ENCODE peak calls at places on chromosomes 7 and 10, in nine cellular contexts. One of them, this sample, is unnamed. For H3K4me1, the result is how much of the 10 kb centered on the place peaks cover.

GRCh38 chr10:106571216-106571954 is 593.1 kb downstream of the SORCS1 start:
- DNase-seq in A549: no peak
- DNase-seq in breast epithelium: no peak
- DNase-seq in heart left ventricle: no peak
- DNase-seq in uterus: no peak
- DNase-seq in gastrocnemius medialis: no peak
- DNase-seq in body of pancreas: no peak
- DNase-seq in spleen: no peak
- DNase-seq in IMR-90: peak
- DNase-seq in this sample: no peak

GRCh38 chr10:100192350-100192749 is 6.5 kb upstream of the ERLIN1 start:
- DNase-seq in breast epithelium: no peak
- DNase-seq in A549: no peak
- DNase-seq in spleen: no peak
- DNase-seq in gastrocnemius medialis: no peak
- DNase-seq in body of pancreas: no peak
- DNase-seq in heart left ventricle: no peak
- DNase-seq in IMR-90: no peak
- DNase-seq in uterus: no peak
- DNase-seq in this sample: no peak

GRCh38 chr7:39741942-39742623 is 118.7 kb downstream of the RALA start:
- DNase-seq in heart left ventricle: peak
- DNase-seq in IMR-90: peak
- DNase-seq in body of pancreas: peak
- DNase-seq in uterus: no peak
- DNase-seq in A549: peak
- DNase-seq in gastrocnemius medialis: no peak
- DNase-seq in breast epithelium: no peak
- DNase-seq in spleen: no peak
- DNase-seq in this sample: no peak

GRCh38 chr10:132158122-132158741 is 28.5 kb upstream of the DPYSL4 start:
- DNase-seq in spleen: peak
- DNase-seq in uterus: no peak
- DNase-seq in gastrocnemius medialis: no peak
- DNase-seq in heart left ventricle: peak
- DNase-seq in body of pancreas: no peak
- DNase-seq in breast epithelium: no peak
- DNase-seq in IMR-90: no peak
- DNase-seq in A549: no peak
- DNase-seq in this sample: no peak

GRCh38 chr10:77264107-77264506 is 373.5 kb downstream of the KCNMA1 start:
- DNase-seq in breast epithelium: no peak
- DNase-seq in IMR-90: no peak
- DNase-seq in uterus: no peak
- DNase-seq in body of pancreas: no peak
- DNase-seq in heart left ventricle: no peak
- DNase-seq in A549: no peak
- DNase-seq in gastrocnemius medialis: no peak
- DNase-seq in spleen: no peak
- DNase-seq in this sample: no peak

GRCh38 chr7:82044497-82045080 is 274.7 kb upstream of the HGF start:
- DNase-seq in IMR-90: peak
- DNase-seq in gastrocnemius medialis: peak
- DNase-seq in spleen: no peak
- DNase-seq in breast epithelium: no peak
- DNase-seq in uterus: peak
- DNase-seq in heart left ventricle: no peak
- DNase-seq in body of pancreas: peak
- DNase-seq in A549: no peak
- DNase-seq in this sample: no peak

GRCh38 chr10:4353964-4354363 is 472.0 kb upstream of the AKR1E2 start:
- DNase-seq in A549: peak
- DNase-seq in uterus: no peak
- DNase-seq in spleen: no peak
- DNase-seq in IMR-90: peak
- DNase-seq in breast epithelium: no peak
- DNase-seq in body of pancreas: no peak
- DNase-seq in gastrocnemius medialis: no peak
- DNase-seq in heart left ventricle: no peak
- DNase-seq in this sample: no peak

GRCh38 chr7:49333180-49333881 is 409.0 kb downstream of the CDC14C start:
- DNase-seq in gastrocnemius medialis: no peak
- DNase-seq in spleen: no peak
- DNase-seq in uterus: no peak
- DNase-seq in body of pancreas: no peak
- DNase-seq in heart left ventricle: no peak
- DNase-seq in A549: no peak
- DNase-seq in IMR-90: no peak
- DNase-seq in breast epithelium: no peak
- DNase-seq in this sample: no peak

GRCh38 chr10:3323865-3324498 is 151.4 kb upstream of the PITRM1 start:
- DNase-seq in breast epithelium: no peak
- DNase-seq in IMR-90: no peak
- DNase-seq in spleen: no peak
- DNase-seq in body of pancreas: no peak
- DNase-seq in uterus: no peak
- DNase-seq in heart left ventricle: no peak
- DNase-seq in gastrocnemius medialis: no peak
- DNase-seq in A549: no peak
- DNase-seq in this sample: no peak

GRCh38 chr10:79274279-79275104 is 72.8 kb upstream of the PPIF start:
- DNase-seq in gastrocnemius medialis: peak
- DNase-seq in body of pancreas: peak
- DNase-seq in A549: no peak
- DNase-seq in uterus: peak
- DNase-seq in spleen: no peak
- DNase-seq in heart left ventricle: peak
- DNase-seq in breast epithelium: peak
- DNase-seq in IMR-90: no peak
- DNase-seq in this sample: no peak

GRCh38 chr7:26399309-26399610 is 107.6 kb downstream of the SNX10 start:
- DNase-seq in uterus: peak
- DNase-seq in body of pancreas: peak
- DNase-seq in heart left ventricle: peak
- DNase-seq in gastrocnemius medialis: no peak
- DNase-seq in A549: peak
- DNase-seq in IMR-90: peak
- DNase-seq in spleen: peak
- DNase-seq in breast epithelium: no peak
- DNase-seq in this sample: peak

GRCh38 chr7:29113384-29114102 is 32.8 kb downstream of the CPVL start:
- DNase-seq in A549: peak
- DNase-seq in gastrocnemius medialis: no peak
- DNase-seq in uterus: no peak
- DNase-seq in spleen: no peak
- DNase-seq in breast epithelium: peak
- DNase-seq in heart left ventricle: no peak
- DNase-seq in IMR-90: no peak
- DNase-seq in body of pancreas: peak
- DNase-seq in this sample: no peak

GRCh38 chr7:134022512-134022911 is 104.6 kb upstream of the LRGUK start:
- DNase-seq in breast epithelium: no peak
- DNase-seq in IMR-90: no peak
- DNase-seq in heart left ventricle: no peak
- DNase-seq in gastrocnemius medialis: no peak
- DNase-seq in body of pancreas: peak
- DNase-seq in spleen: no peak
- DNase-seq in A549: no peak
- DNase-seq in uterus: no peak
- DNase-seq in this sample: no peak

GRCh38 chr10:70052462-70053211 is at the start of gene MACROH2A2:
- DNase-seq in breast epithelium: peak
- DNase-seq in gastrocnemius medialis: no peak
- DNase-seq in A549: peak
- DNase-seq in heart left ventricle: peak
- DNase-seq in body of pancreas: peak
- DNase-seq in uterus: peak
- DNase-seq in spleen: no peak
- DNase-seq in IMR-90: peak
- DNase-seq in this sample: peak

GRCh38 chr10:63133787-63134557 is 844 bp downstream of the NRBF2 start:
- DNase-seq in IMR-90: peak
- DNase-seq in breast epithelium: no peak
- DNase-seq in spleen: no peak
- DNase-seq in heart left ventricle: no peak
- DNase-seq in uterus: no peak
- DNase-seq in gastrocnemius medialis: peak
- DNase-seq in A549: peak
- DNase-seq in body of pancreas: no peak
- DNase-seq in this sample: no peak

GRCh38 chr10:73810358-73810734 is 1.1 kb downstream of the NDST2 start:
- DNase-seq in heart left ventricle: no peak
- DNase-seq in body of pancreas: no peak
- DNase-seq in spleen: no peak
- DNase-seq in A549: no peak
- DNase-seq in breast epithelium: no peak
- DNase-seq in IMR-90: no peak
- DNase-seq in gastrocnemius medialis: no peak
- DNase-seq in uterus: no peak
- DNase-seq in this sample: no peak

GRCh38 chr7:134690614-134691504 is 44.2 kb downstream of the BPGM start:
- DNase-seq in breast epithelium: peak
- DNase-seq in IMR-90: peak
- DNase-seq in A549: no peak
- DNase-seq in uterus: no peak
- DNase-seq in heart left ventricle: no peak
- DNase-seq in spleen: no peak
- DNase-seq in gastrocnemius medialis: no peak
- DNase-seq in body of pancreas: no peak
- DNase-seq in this sample: no peak

GRCh38 chr7:45657136-45657889 is 83.1 kb downstream of the ADCY1 start:
- DNase-seq in uterus: no peak
- DNase-seq in IMR-90: no peak
- DNase-seq in body of pancreas: no peak
- DNase-seq in spleen: no peak
- DNase-seq in gastrocnemius medialis: no peak
- DNase-seq in heart left ventricle: no peak
- DNase-seq in breast epithelium: no peak
- DNase-seq in A549: no peak
- DNase-seq in this sample: no peak
- H3K4me1 ChIP-seq in uterus: under half
- H3K4me1 ChIP-seq in IMR-90: under half
- H3K4me1 ChIP-seq in body of pancreas: under half
- H3K4me1 ChIP-seq in spleen: under half
- H3K4me1 ChIP-seq in gastrocnemius medialis: under half
- H3K4me1 ChIP-seq in heart left ventricle: under half
- H3K4me1 ChIP-seq in breast epithelium: under half
- H3K4me1 ChIP-seq in A549: under half
- H3K4me1 ChIP-seq in this sample: under half

DNA sequence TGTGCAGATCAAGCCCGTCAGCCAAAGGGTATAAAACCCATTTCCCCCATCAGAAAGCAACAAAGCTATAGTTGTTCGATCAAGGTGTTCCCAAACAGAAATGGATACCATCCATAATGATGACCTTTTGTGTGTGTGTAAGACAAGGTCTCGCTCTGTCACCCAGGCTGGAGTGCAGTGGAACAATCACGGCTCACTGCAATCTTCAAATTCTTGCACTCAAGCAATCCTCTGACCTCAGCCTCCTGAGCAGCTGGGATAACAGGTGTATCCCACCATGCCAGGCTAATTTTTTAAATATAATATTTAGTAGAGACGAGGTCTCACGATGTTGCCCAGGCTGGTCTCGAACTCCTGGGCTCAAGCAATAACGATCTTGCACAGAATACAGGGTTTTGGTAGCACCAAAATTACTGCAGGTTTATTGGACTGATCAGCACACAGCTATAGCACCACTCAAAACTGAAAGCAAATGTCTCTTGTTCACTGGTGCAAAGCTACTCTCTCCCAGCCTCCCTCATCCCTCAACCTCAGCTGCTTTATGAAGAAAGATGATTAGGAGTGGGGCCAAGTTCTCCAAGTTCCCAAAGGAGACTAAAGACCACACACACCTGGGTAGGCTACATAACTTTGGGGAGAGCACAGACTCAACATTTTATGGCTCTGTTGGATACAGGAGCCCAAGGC is 80.5 kb downstream of the ABI1 start:
- DNase-seq in A549: no peak
- DNase-seq in gastrocnemius medialis: no peak
- DNase-seq in heart left ventricle: no peak
- DNase-seq in body of pancreas: no peak
- DNase-seq in IMR-90: no peak
- DNase-seq in breast epithelium: no peak
- DNase-seq in spleen: no peak
- DNase-seq in uterus: no peak
- DNase-seq in this sample: no peak
- H3K27ac ChIP-seq in A549: peak
- H3K27ac ChIP-seq in gastrocnemius medialis: no peak
- H3K27ac ChIP-seq in heart left ventricle: no peak
- H3K27ac ChIP-seq in body of pancreas: no peak
- H3K27ac ChIP-seq in IMR-90: no peak
- H3K27ac ChIP-seq in breast epithelium: peak
- H3K27ac ChIP-seq in spleen: no peak
- H3K27ac ChIP-seq in uterus: no peak
- H3K27ac ChIP-seq in this sample: no peak

GRCh38 chr7:8455426-8455825 is 22.0 kb downstream of the NXPH1 start:
- DNase-seq in gastrocnemius medialis: no peak
- DNase-seq in spleen: no peak
- DNase-seq in heart left ventricle: no peak
- DNase-seq in A549: no peak
- DNase-seq in IMR-90: no peak
- DNase-seq in body of pancreas: no peak
- DNase-seq in uterus: no peak
- DNase-seq in breast epithelium: no peak
- DNase-seq in this sample: no peak
- TF ChIP-seq POLR2A in gastrocnemius medialis: no peak
- TF ChIP-seq POLR2A in spleen: no peak
- TF ChIP-seq POLR2A in heart left ventricle: no peak
- TF ChIP-seq POLR2A in A549: no peak
- TF ChIP-seq POLR2A in IMR-90: no peak
- TF ChIP-seq POLR2A in body of pancreas: no peak
- TF ChIP-seq POLR2A in uterus: no peak
- TF ChIP-seq POLR2A in breast epithelium: no peak
- TF ChIP-seq POLR2A in this sample: no peak

GRCh38 chr10:124422742-124423141 is 4.0 kb upstream of the OAT start:
- DNase-seq in spleen: peak
- DNase-seq in heart left ventricle: no peak
- DNase-seq in breast epithelium: no peak
- DNase-seq in gastrocnemius medialis: no peak
- DNase-seq in A549: no peak
- DNase-seq in uterus: no peak
- DNase-seq in body of pancreas: no peak
- DNase-seq in IMR-90: no peak
- DNase-seq in this sample: no peak

GRCh38 chr10:124420254-124420653 is 1.5 kb upstream of the OAT start:
- DNase-seq in uterus: no peak
- DNase-seq in spleen: peak
- DNase-seq in gastrocnemius medialis: no peak
- DNase-seq in breast epithelium: no peak
- DNase-seq in body of pancreas: no peak
- DNase-seq in A549: no peak
- DNase-seq in heart left ventricle: no peak
- DNase-seq in IMR-90: no peak
- DNase-seq in this sample: no peak

GRCh38 chr10:124419635-124420034 is 912 bp upstream of the OAT start:
- DNase-seq in breast epithelium: no peak
- DNase-seq in A549: no peak
- DNase-seq in spleen: peak
- DNase-seq in uterus: no peak
- DNase-seq in IMR-90: no peak
- DNase-seq in heart left ventricle: no peak
- DNase-seq in gastrocnemius medialis: no peak
- DNase-seq in body of pancreas: no peak
- DNase-seq in this sample: peak

GRCh38 chr10:124425227-124425962 is 6.7 kb upstream of the OAT start:
- DNase-seq in body of pancreas: no peak
- DNase-seq in uterus: no peak
- DNase-seq in IMR-90: no peak
- DNase-seq in A549: no peak
- DNase-seq in spleen: peak
- DNase-seq in gastrocnemius medialis: no peak
- DNase-seq in heart left ventricle: no peak
- DNase-seq in breast epithelium: no peak
- DNase-seq in this sample: no peak

GRCh38 chr10:124423813-124424212 is 5.1 kb upstream of the OAT start:
- DNase-seq in body of pancreas: no peak
- DNase-seq in uterus: no peak
- DNase-seq in spleen: no peak
- DNase-seq in IMR-90: no peak
- DNase-seq in gastrocnemius medialis: no peak
- DNase-seq in A549: no peak
- DNase-seq in breast epithelium: no peak
- DNase-seq in heart left ventricle: no peak
- DNase-seq in this sample: no peak
- H3K4me1 ChIP-seq in body of pancreas: under half
- H3K4me1 ChIP-seq in uterus: under half
- H3K4me1 ChIP-seq in spleen: under half
- H3K4me1 ChIP-seq in IMR-90: under half
- H3K4me1 ChIP-seq in gastrocnemius medialis: under half
- H3K4me1 ChIP-seq in A549: under half
- H3K4me1 ChIP-seq in breast epithelium: under half
- H3K4me1 ChIP-seq in heart left ventricle: under half
- H3K4me1 ChIP-seq in this sample: under half